ENCODE peak calls at places on chromosomes 12 and 14, in nine cellular contexts. M is T-cell; E is activated gamma-delta T cell treated with anti-CD3 and anti-CD28 coated beads, Interleukin-2, amount 50 U/mL, for 16 hours; L is NCI-H1105 treated with DMSO at 0.1 percent for 48 hours; K is cardiac muscle cell; S is stimulated activated CD4-positive, alpha-beta T cell treated with anti-CD3 and anti-CD28 coated beads, Interleukin-2, amount 100 ng/mL, for 24 hours; Z is pancreas; U is A549; Y is NCI-H774. A is an unnamed sample.
A peak's percentile ranks its signal among the peaks of the same experiment; 100 is the strongest.

GRCh38 chr12:51222461-51222860 is 4.6 kb upstream of the POU6F1 start:
- DNase-seq in M (no peak), E (no peak), L (peak; percentile 14), K (peak; percentile 23), S (no peak), Z (peak; percentile 36), U (peak; percentile 78), Y (peak; percentile 42), A (no peak)

GRCh38 chr14:82230748-82231147 is 697.1 kb upstream of the SEL1L start:
- DNase-seq in M (no peak), E (no peak), L (no peak), K (no peak), S (no peak), Z (no peak), U (no peak), Y (no peak), A (no peak)

GRCh38 chr14:69154779-69155178 is 1.9 kb upstream of the DCAF5 start:
- DNase-seq in M (no peak), E (no peak), L (no peak), K (peak; percentile 45), S (no peak), Z (peak; percentile 44), U (peak; percentile 74), Y (no peak), A (no peak)

GRCh38 chr12:130225347-130225746 is 63.1 kb downstream of the FZD10 start:
- DNase-seq in M (no peak), E (no peak), L (no peak), K (no peak), S (no peak), Z (no peak), U (no peak), Y (no peak), A (no peak)

GRCh38 chr12:21248679-21249078 is 86.0 kb downstream of the SLCO1A2 start:
- DNase-seq in M (no peak), E (no peak), L (peak; percentile 54), K (peak; percentile 2), S (no peak), Z (no peak), U (peak; percentile 11), Y (peak; percentile 3), A (no peak)

GRCh38 chr14:77037886-77038511 is 9.5 kb upstream of the IRF2BPL start:
- DNase-seq in M (no peak), E (no peak), L (no peak), K (peak; percentile 47), S (peak; percentile 61), Z (no peak), U (no peak), Y (no peak), A (peak; percentile 60)

GRCh38 chr14:72699852-72700257 is 194.0 kb downstream of the DPF3 start:
- DNase-seq in M (no peak), E (no peak), L (no peak), K (peak; percentile 87), S (no peak), Z (no peak), U (peak; percentile 14), Y (no peak), A (peak; percentile 37)

GRCh38 chr14:77391441-77391840 is 14.3 kb downstream of the SAMD15 start:
- DNase-seq in M (no peak), E (no peak), L (no peak), K (no peak), S (no peak), Z (no peak), U (no peak), Y (no peak), A (no peak)

GRCh38 chr12:112898380-112898779 is 8.4 kb upstream of the OAS1 start:
- DNase-seq in M (no peak), E (no peak), L (no peak), K (no peak), S (no peak), Z (no peak), U (no peak), Y (no peak), A (peak; percentile 8)

GRCh38 chr12:6963016-6963731 is 7.3 kb downstream of the PHB2 start:
- DNase-seq in M (no peak), E (no peak), L (peak; percentile 90), K (no peak), S (no peak), Z (peak; percentile 94), U (no peak), Y (peak; percentile 94), A (peak; percentile 90)

GRCh38 chr14:94342334-94342934 is 19.3 kb upstream of the SERPINA6 start:
- DNase-seq in M (no peak), E (no peak), L (peak; percentile 95), K (peak; percentile 100), S (no peak), Z (peak; percentile 88), U (peak; percentile 90), Y (peak; percentile 60), A (peak; percentile 89)

GRCh38 chr12:85804663-85805062 is 31.5 kb downstream of the RASSF9 start:
- DNase-seq in M (no peak), E (no peak), L (no peak), K (peak; percentile 65), S (no peak), Z (no peak), U (no peak), Y (no peak), A (no peak)

GRCh38 chr14:98578204-98578603 is 693.8 kb downstream of the BCL11B start:
- DNase-seq in M (no peak), E (no peak), L (no peak), K (no peak), S (no peak), Z (no peak), U (peak; percentile 13), Y (no peak), A (no peak)

A was measured in upper lobe of left lung.